ENCODE peak calls at places on chromosomes 2 and 18, in nine cellular contexts. I, B, U, R, T, Q, W, L and M are unnamed samples.

GRCh38 chr2:157751462-157752058 is 122.9 kb upstream of the ACVR1C start:
- DNase-seq in Q (peak; percentile 97), L (peak; percentile 6), U (peak; percentile 41), T (no peak), R (peak; percentile 22), W (peak; percentile 72), I (peak; percentile 88), B (no peak), M (no peak)

GRCh38 chr2:70988726-70989648 is 5.7 kb downstream of the TEX261 start:
- DNase-seq in R (no peak), W (no peak), U (no peak), Q (no peak), I (no peak), L (no peak), B (no peak), T (no peak), M (no peak)

GRCh38 chr2:237429761-237430160 is 15.8 kb upstream of the COL6A3 start:
- DNase-seq in Q (no peak), B (no peak), T (no peak), I (no peak), L (no peak), U (peak; percentile 63), R (no peak), W (no peak), M (no peak)

GRCh38 chr2:37676274-37676673 is 4.8 kb upstream of the CDC42EP3 start:
- DNase-seq in Q (no peak), R (no peak), T (no peak), B (no peak), U (no peak), W (peak; percentile 53), I (no peak), L (peak; percentile 40), M (no peak)

GRCh38 chr2:54603357-54603756 is 120.1 kb upstream of the EML6 start:
- DNase-seq in L (no peak), U (no peak), Q (no peak), I (no peak), B (no peak), W (no peak), T (no peak), R (no peak), M (no peak)

GRCh38 chr2:38190542-38191218 is 114.7 kb upstream of the CYP1B1 start:
- DNase-seq in L (no peak), I (no peak), W (no peak), B (no peak), T (no peak), Q (no peak), U (no peak), R (no peak), M (no peak)

GRCh38 chr18:78899241-78899640 is 80.4 kb upstream of the SALL3 start:
- DNase-seq in I (no peak), T (no peak), L (no peak), W (no peak), B (no peak), U (no peak), Q (no peak), R (no peak), M (no peak)

GRCh38 chr2:167756427-167756826 is 491.0 kb downstream of the STK39 start:
- DNase-seq in T (no peak), Q (peak; percentile 7), W (peak; percentile 85), B (no peak), R (peak; percentile 27), I (no peak), U (no peak), L (no peak), M (no peak)

GRCh38 chr2:191748050-191748449 is 70.1 kb downstream of the NABP1 start:
- DNase-seq in W (no peak), Q (no peak), B (no peak), T (no peak), I (no peak), U (no peak), L (no peak), R (no peak), M (no peak)

GRCh38 chr2:114922076-114922475 is 479.6 kb downstream of the DPP10 start:
- DNase-seq in B (no peak), I (no peak), R (no peak), U (no peak), L (no peak), T (no peak), Q (no peak), W (no peak), M (no peak)

GRCh38 chr18:62991959-62992358 is 276.6 kb downstream of the PHLPP1 start:
- DNase-seq in L (no peak), I (peak; percentile 82), W (peak; percentile 37), B (no peak), R (no peak), U (no peak), Q (no peak), T (no peak), M (no peak)

GRCh38 chr2:187509667-187510417 is 44.4 kb downstream of the TFPI start:
- DNase-seq in U (no peak), L (no peak), Q (no peak), T (no peak), I (peak; percentile 53), W (no peak), R (peak; percentile 99), B (no peak), M (no peak)

GRCh38 chr2:64400103-64400728 is 53.7 kb upstream of the LGALSL start:
- DNase-seq in B (no peak), W (no peak), R (peak; percentile 60), U (no peak), Q (no peak), T (no peak), I (no peak), L (no peak), M (no peak)

GRCh38 chr2:10399358-10399757 is 48.8 kb downstream of the ODC1 start:
- DNase-seq in T (no peak), B (no peak), I (no peak), U (no peak), L (no peak), W (no peak), Q (no peak), R (no peak), M (no peak)
- H3K27ac ChIP-seq in T (no peak overlapping the region), B (peak overlapping the region; percentile 21), I (no peak overlapping the region), U (no peak overlapping the region), L (no peak overlapping the region), W (no peak overlapping the region), Q (no peak overlapping the region), R (no peak overlapping the region), M (peak overlapping the region; percentile 13)

DNA sequence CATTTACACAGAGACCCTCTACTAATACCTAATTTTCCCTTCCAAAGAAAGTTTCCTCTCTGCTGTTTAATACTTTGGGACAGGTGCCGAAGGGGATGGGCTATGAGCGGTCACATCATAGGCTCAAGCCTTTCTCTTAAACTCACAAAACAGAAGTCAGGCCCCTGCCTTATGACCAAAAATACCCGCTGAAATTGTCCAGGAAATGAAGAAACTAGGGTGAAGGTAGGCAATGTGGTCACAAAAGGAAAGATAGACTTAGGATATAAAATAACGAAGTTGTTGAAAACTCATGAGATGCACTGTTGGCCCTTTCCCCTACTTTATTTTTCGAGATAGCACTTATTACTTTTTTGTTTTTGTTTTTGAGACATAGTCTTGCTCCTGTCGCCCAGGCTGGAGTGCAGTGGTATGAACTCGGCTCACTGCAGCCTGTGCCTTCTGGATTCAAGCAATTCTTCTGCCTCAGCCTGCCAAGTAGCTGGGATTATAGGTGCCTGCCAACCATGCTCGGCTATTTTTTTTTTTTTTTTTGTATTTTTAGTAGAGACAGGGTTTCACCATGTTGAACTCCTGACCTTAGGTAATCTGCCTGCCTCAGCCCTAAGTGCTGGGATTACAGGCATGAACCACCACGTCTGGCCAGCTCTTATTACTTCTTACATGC is 16.3 kb downstream of the SLC8A1 start:
- DNase-seq in Q (no peak), U (no peak), T (no peak), W (no peak), B (no peak), I (no peak), R (no peak), L (no peak), M (no peak)
- H3K27ac ChIP-seq in Q (peak overlapping the region; percentile 65), U (no peak overlapping the region), T (no peak overlapping the region), W (no peak overlapping the region), B (peak overlapping the region; percentile 61), I (no peak overlapping the region), R (no peak overlapping the region), L (peak overlapping the region; percentile 78), M (no peak overlapping the region)

GRCh38 chr2:43103093-43103404 is 123.4 kb downstream of the ZFP36L2 start:
- DNase-seq in Q (no peak), L (no peak), T (no peak), B (no peak), W (no peak), U (no peak), I (no peak), R (no peak), M (no peak)
- H3K27ac ChIP-seq in Q (no peak overlapping the region), L (peak overlapping the region; percentile 62), T (peak overlapping the region; percentile 94), B (peak overlapping the region; percentile 78), W (no peak overlapping the region), U (no peak overlapping the region), I (no peak overlapping the region), R (no peak overlapping the region), M (no peak overlapping the region)

GRCh38 chr2:239466046-239466754 is 65.4 kb upstream of the HDAC4 start:
- DNase-seq in B (no peak), I (no peak), W (no peak), L (no peak), R (no peak), T (no peak), Q (no peak), U (no peak), M (no peak)

GRCh38 chr2:239466755-239467271 is 66.0 kb upstream of the HDAC4 start:
- DNase-seq in L (no peak), R (no peak), I (no peak), B (no peak), W (no peak), U (no peak), T (no peak), Q (no peak), M (no peak)

GRCh38 chr2:239463541-239464165 is 62.8 kb upstream of the HDAC4 start:
- DNase-seq in W (no peak), Q (peak; percentile 1), B (peak; percentile 5), T (no peak), U (no peak), I (no peak), R (no peak), L (no peak), M (no peak)

GRCh38 chr2:239464166-239465016 is 63.6 kb upstream of the HDAC4 start:
- DNase-seq in U (no peak), R (no peak), L (no peak), B (peak; percentile 4), W (no peak), I (no peak), Q (no peak), T (no peak), M (no peak)

DNA sequence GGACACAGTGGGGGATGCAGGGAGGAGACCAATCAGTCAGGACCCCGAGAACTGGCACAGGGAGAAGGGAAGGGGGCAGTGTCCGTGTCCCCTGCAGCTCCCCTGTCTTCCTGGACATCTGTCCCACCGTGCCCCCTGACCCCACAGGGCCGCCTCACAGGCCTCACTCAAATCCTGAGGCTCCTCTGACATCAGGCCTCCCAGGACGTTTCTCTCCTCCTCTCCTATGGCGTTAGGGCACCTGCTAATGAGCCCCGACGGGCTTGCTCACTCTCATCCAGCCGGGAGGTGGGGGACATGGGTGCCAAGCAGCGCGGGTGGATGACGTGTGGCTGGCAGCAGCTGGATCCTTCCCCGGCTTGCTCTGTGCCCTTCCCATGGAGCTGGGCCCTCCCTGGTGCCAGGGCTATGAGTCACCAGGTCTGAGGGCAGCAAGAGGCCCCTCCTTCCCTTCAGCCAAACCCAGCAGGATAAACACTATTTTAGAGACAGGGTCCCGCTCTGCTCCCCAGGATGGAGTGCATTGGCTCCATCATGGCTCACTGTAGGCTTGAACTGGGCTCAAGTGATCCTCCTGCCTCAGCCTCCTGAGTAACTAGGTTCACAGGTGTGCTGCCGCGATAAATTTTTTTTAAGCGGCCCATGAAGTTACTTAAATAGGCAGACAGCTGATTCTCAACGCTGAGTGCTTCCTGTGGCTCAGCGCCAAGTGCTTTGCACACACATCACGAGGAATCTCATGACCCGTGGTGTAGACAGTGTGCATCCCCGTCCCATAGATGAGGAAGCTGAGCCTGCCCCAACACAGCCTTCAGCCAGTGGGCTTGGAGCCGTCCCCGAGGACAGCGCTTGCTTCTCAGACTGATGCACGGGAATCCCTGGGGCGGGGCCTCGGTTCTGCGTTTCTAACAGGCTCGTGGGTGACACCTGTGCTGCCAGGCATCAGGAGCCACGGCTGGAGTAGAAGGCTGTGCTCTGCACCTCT is 64.5 kb upstream of the HDAC4 start:
- DNase-seq in W (no peak), I (no peak), L (peak; percentile 50), R (no peak), U (no peak), Q (no peak), B (peak; percentile 70), T (peak; percentile 65), M (no peak)
- H3K27ac ChIP-seq in W (no peak overlapping the region), I (no peak overlapping the region), L (peak overlapping the region; percentile 73), R (no peak overlapping the region), U (no peak overlapping the region), Q (no peak overlapping the region), B (peak overlapping the region; percentile 25), T (peak overlapping the region; percentile 73), M (no peak overlapping the region)